ENCODE peak calls at places on chromosomes 3 and 15, in nine cellular contexts. F is HFF-Myc, O is GM06990, E is A549, R is cardiac muscle cell, N is fibroblast of the aortic adventitia, W is OCI-LY7, H is dorsolateral prefrontal cortex, U is adrenal gland. Q is an unnamed sample.

GRCh38 chr15:63601026-63601726 is 4.0 kb downstream of the FBXL22 start:
- DNase-seq in F (no peak), O (no peak), E (peak), R (peak), N (peak), W (no peak), H (no peak), U (peak), Q (peak)

GRCh38 chr15:80526556-80527340 is 122.6 kb downstream of the ARNT2 start:
- DNase-seq in F (no peak), O (no peak), E (no peak), R (no peak), N (peak), W (no peak), H (no peak), U (no peak), Q (peak)

GRCh38 chr3:170002829-170003228 is 35.0 kb upstream of the GPR160 start:
- DNase-seq in F (no peak), O (no peak), E (no peak), R (no peak), N (no peak), W (peak), H (no peak), U (no peak), Q (no peak)

GRCh38 chr3:170038434-170039110 is 777 bp downstream of the GPR160 start:
- DNase-seq in F (no peak), O (peak), E (peak), R (peak), N (no peak), W (peak), H (no peak), U (no peak), Q (no peak)

GRCh38 chr3:194231840-194232832 is 96.2 kb downstream of the HES1 start:
- DNase-seq in F (no peak), O (no peak), E (no peak), R (no peak), N (no peak), W (no peak), H (no peak), U (no peak), Q (no peak)

GRCh38 chr3:10702961-10703740 is 112.9 kb upstream of the SLC6A11 start:
- DNase-seq in F (no peak), O (no peak), E (no peak), R (peak), N (no peak), W (peak), H (peak), U (no peak), Q (no peak)

GRCh38 chr15:62068071-62068786 is 1.5 kb downstream of the C2CD4A start:
- DNase-seq in F (no peak), O (peak), E (peak), R (peak), N (peak), W (no peak), H (no peak), U (peak), Q (peak)

GRCh38 chr3:54696313-54696712 is 231.5 kb downstream of the LRTM1 start:
- DNase-seq in F (no peak), O (no peak), E (no peak), R (no peak), N (no peak), W (no peak), H (no peak), U (no peak), Q (no peak)

GRCh38 chr15:83644453-83644852 is 9.5 kb upstream of the ADAMTSL3 start:
- DNase-seq in F (no peak), O (no peak), E (no peak), R (no peak), N (no peak), W (no peak), H (no peak), U (no peak), Q (no peak)

GRCh38 chr3:30124435-30125390 is 481.7 kb upstream of the TGFBR2 start:
- DNase-seq in F (no peak), O (no peak), E (no peak), R (peak), N (peak), W (no peak), H (no peak), U (peak), Q (peak)

GRCh38 chr3:178370387-178370786 is 165.8 kb upstream of the KCNMB2 start:
- DNase-seq in F (no peak), O (no peak), E (no peak), R (no peak), N (no peak), W (no peak), H (no peak), U (no peak), Q (no peak)

GRCh38 chr15:58324533-58324932 is 107.3 kb upstream of the LIPC start:
- DNase-seq in F (no peak), O (no peak), E (no peak), R (no peak), N (no peak), W (no peak), H (no peak), U (no peak), Q (no peak)

GRCh38 chr15:60843482-60843881 is 364.5 kb upstream of the ICE2 start:
- DNase-seq in F (no peak), O (no peak), E (no peak), R (no peak), N (no peak), W (no peak), H (no peak), U (peak), Q (no peak)

GRCh38 chr3:195537995-195538394 is 5.1 kb downstream of the PPP1R2 start:
- DNase-seq in F (no peak), O (peak), E (no peak), R (no peak), N (no peak), W (peak), H (no peak), U (no peak), Q (no peak)

GRCh38 chr3:62559831-62560445 is 186.6 kb upstream of the FEZF2 start:
- DNase-seq in F (peak), O (no peak), E (peak), R (peak), N (peak), W (peak), H (no peak), U (no peak), Q (peak)

GRCh38 chr3:124492824-124493223 is 237.4 kb upstream of the UMPS start:
- DNase-seq in F (no peak), O (no peak), E (peak), R (peak), N (peak), W (peak), H (peak), U (peak), Q (peak)

GRCh38 chr3:195183071-195183776 is 87.7 kb downstream of the XXYLT1 start:
- DNase-seq in F (no peak), O (no peak), E (no peak), R (no peak), N (no peak), W (no peak), H (no peak), U (no peak), Q (no peak)

DNA sequence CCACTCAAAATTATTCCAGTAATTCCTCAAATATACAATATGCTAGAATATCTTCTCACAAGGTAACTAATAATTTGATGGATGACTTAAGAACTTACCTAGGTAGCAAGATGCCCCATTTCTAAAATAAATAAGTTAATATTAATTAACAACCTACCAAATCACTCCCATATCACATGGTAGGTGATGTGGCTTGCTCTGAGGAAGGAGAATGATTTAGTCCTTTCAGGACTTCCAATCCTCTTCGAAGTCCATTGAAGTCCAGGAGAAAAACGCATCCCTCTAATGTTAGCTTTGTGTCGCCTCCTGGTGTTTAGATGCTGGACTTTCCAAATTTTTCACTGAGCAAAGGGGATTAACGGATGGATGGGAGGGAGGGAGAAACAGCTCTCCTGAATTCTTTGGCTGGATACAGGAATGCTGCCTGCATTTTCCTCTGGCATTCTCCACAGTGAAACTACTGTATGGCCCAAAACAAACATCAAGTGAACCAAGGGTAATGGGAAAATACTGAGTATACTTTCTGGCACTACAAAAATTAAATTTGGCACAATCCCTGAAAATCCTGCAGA is 58.6 kb downstream of the PRICKLE2 start:
- DNase-seq in F (no peak), O (no peak), E (peak), R (peak), N (peak), W (no peak), H (no peak), U (no peak), Q (no peak)
- TF ChIP-seq CTCF in F (peak), O (no peak), E (peak), R (peak), N (peak), W (no peak), H (no peak), U (peak), Q (peak)

DNA sequence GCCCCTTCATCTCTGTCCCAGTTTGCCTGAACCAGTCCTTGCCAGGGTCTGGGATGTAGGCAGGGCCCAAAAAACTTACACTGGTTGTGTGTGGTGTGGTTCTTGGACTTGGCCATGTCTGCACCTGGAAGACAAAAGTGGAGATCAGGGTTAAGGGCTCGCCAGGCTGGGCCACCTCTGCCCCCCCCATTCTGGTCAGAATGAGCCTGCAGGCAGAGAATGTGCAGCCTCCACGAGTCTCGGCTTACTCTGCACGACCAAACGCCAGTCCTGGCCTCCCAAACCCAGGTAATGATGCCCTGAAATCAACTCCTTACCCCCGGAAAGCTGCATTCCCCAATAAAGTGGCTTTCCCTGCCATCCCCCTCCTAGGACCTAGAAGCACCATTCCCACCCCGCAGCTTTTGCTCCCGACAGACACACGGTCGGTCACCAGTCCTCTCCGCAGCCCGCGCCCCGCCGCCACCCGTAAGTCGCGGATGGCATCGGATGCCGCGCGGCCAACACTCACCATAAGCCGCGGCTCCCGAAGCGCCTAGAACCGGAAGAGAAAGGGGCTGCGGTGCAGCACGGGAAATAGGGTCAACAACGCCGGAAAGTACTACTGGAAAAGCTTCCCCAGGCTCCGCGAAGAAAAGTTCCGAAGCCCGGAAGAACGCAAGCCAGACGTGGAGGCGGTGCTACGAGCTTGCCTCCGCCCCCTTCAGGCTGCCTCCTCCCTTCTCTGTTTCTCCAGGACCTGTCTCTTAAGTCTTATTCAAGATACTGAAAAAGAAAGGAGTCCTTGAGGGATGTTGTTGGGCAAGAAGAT is at the start of gene RPL29:
- DNase-seq in F (peak), O (peak), E (peak), R (peak), N (peak), W (peak), H (peak), U (peak), Q (peak)
- TF ChIP-seq CTCF in F (no peak), O (no peak), E (no peak), R (no peak), N (no peak), W (no peak), H (peak), U (peak), Q (no peak)

GRCh38 chr3:123377173-123377740 is 71.6 kb downstream of the ADCY5 start:
- DNase-seq in F (no peak), O (no peak), E (no peak), R (no peak), N (no peak), W (no peak), H (no peak), U (no peak), Q (no peak)

GRCh38 chr3:123379041-123379830 is 69.7 kb downstream of the ADCY5 start:
- DNase-seq in F (no peak), O (no peak), E (no peak), R (no peak), N (no peak), W (no peak), H (no peak), U (no peak), Q (no peak)

GRCh38 chr3:123380261-123380660 is 68.6 kb downstream of the ADCY5 start:
- DNase-seq in F (no peak), O (no peak), E (no peak), R (no peak), N (no peak), W (no peak), H (no peak), U (no peak), Q (no peak)

GRCh38 chr3:123376451-123377172 is 72.3 kb downstream of the ADCY5 start:
- DNase-seq in F (no peak), O (no peak), E (no peak), R (no peak), N (no peak), W (no peak), H (no peak), U (no peak), Q (no peak)

GRCh38 chr3:123378409-123378915 is 70.4 kb downstream of the ADCY5 start:
- DNase-seq in F (no peak), O (no peak), E (no peak), R (no peak), N (no peak), W (no peak), H (no peak), U (no peak), Q (no peak)
- TF ChIP-seq CTCF in F (no peak), O (no peak), E (no peak), R (no peak), N (no peak), W (no peak), H (no peak), U (no peak), Q (no peak)

GRCh38 chr3:157859541-157859940 is 246.7 kb downstream of the SHOX2 start:
- DNase-seq in F (no peak), O (no peak), E (no peak), R (no peak), N (peak), W (no peak), H (no peak), U (no peak), Q (no peak)

GRCh38 chr3:157868168-157868567 is 238.1 kb downstream of the SHOX2 start:
- DNase-seq in F (no peak), O (no peak), E (no peak), R (no peak), N (peak), W (no peak), H (no peak), U (no peak), Q (peak)

GRCh38 chr3:157871248-157871647 is 235.0 kb downstream of the SHOX2 start:
- DNase-seq in F (no peak), O (no peak), E (no peak), R (no peak), N (no peak), W (no peak), H (no peak), U (no peak), Q (no peak)

GRCh38 chr3:157868881-157869280 is 237.3 kb downstream of the SHOX2 start:
- DNase-seq in F (no peak), O (no peak), E (no peak), R (no peak), N (peak), W (no peak), H (no peak), U (no peak), Q (no peak)

DNA sequence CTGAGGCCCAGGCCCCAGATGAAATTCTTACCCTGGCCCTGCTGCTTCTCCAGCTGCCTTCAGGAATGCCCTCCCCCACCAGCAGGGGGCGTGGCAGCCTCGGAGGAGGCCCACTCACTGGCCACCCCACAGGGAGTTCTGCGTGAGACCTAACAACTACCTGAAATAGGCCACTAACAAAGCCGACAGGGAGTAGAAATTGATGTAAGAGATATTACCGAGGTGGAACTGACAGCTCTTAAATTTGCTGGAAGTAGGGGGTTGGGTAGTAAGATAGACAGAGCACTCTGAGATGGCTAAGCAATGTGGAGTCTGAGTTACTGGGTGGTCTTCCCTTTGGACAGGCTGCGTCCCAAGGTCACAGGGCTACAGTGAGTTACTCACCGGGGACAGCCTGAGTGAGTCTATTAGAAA is 240.8 kb downstream of the SHOX2 start:
- DNase-seq in F (no peak), O (peak), E (peak), R (peak), N (no peak), W (peak), H (no peak), U (no peak), Q (no peak)
- TF ChIP-seq CTCF in F (peak), O (peak), E (peak), R (peak), N (peak), W (peak), H (peak), U (peak), Q (peak)

GRCh38 chr3:19540464-19540863 is 392.2 kb downstream of the KCNH8 start:
- DNase-seq in F (no peak), O (peak), E (no peak), R (no peak), N (no peak), W (no peak), H (no peak), U (no peak), Q (no peak)

GRCh38 chr3:19547665-19548464 is 386.2 kb downstream of the EFHB start:
- DNase-seq in F (no peak), O (no peak), E (peak), R (no peak), N (no peak), W (no peak), H (no peak), U (no peak), Q (no peak)

GRCh38 chr3:19539488-19540395 is 391.4 kb downstream of the KCNH8 start:
- DNase-seq in F (no peak), O (peak), E (no peak), R (no peak), N (no peak), W (peak), H (no peak), U (no peak), Q (no peak)

GRCh38 chr3:19541284-19541683 is 392.7 kb downstream of the EFHB start:
- DNase-seq in F (no peak), O (peak), E (no peak), R (no peak), N (no peak), W (no peak), H (no peak), U (no peak), Q (no peak)

GRCh38 chr3:19543212-19543841 is 390.7 kb downstream of the EFHB start:
- DNase-seq in F (no peak), O (peak), E (peak), R (peak), N (no peak), W (peak), H (no peak), U (peak), Q (peak)
- TF ChIP-seq CTCF in F (no peak), O (peak), E (peak), R (no peak), N (no peak), W (peak), H (peak), U (peak), Q (no peak)

DNA sequence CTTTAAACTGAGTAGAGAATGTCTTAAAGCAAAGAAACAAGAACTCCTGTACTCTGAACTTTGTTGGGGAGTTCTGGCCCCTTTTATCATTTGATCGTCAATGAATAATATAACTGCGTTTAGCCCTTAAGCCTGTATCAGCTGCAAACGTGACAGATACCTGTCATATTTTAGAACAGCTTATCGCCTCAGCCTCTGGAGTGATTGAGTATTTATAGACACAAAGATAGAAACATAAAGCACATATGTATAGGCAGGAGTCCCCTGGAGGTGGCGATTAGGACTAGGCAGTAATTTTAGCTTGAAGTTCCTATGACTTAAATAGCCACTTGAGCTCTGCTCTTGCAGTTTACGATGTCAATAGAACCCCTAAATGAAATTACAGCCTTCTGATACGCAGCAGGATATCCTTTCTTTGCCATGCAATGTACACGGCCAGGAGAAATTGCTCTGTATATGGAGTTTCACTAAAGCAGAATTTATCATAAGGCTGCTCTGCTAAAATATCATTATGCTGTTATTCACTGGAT is 321.8 kb downstream of the TIGIT start:
- DNase-seq in F (no peak), O (no peak), E (no peak), R (peak), N (no peak), W (no peak), H (no peak), U (no peak), Q (no peak)
- TF ChIP-seq CTCF in F (no peak), O (no peak), E (no peak), R (no peak), N (no peak), W (no peak), H (no peak), U (no peak), Q (no peak)

GRCh38 chr3:192444791-192445106 is 282.6 kb downstream of the FGF12 start:
- DNase-seq in F (no peak), O (no peak), E (no peak), R (no peak), N (no peak), W (no peak), H (no peak), U (no peak), Q (no peak)

GRCh38 chr3:192445768-192446644 is 281.3 kb downstream of the FGF12 start:
- DNase-seq in F (no peak), O (no peak), E (no peak), R (no peak), N (no peak), W (no peak), H (peak), U (peak), Q (peak)

GRCh38 chr3:192444096-192444790 is 283.1 kb downstream of the FGF12 start:
- DNase-seq in F (peak), O (peak), E (peak), R (peak), N (peak), W (peak), H (peak), U (peak), Q (peak)

DNA sequence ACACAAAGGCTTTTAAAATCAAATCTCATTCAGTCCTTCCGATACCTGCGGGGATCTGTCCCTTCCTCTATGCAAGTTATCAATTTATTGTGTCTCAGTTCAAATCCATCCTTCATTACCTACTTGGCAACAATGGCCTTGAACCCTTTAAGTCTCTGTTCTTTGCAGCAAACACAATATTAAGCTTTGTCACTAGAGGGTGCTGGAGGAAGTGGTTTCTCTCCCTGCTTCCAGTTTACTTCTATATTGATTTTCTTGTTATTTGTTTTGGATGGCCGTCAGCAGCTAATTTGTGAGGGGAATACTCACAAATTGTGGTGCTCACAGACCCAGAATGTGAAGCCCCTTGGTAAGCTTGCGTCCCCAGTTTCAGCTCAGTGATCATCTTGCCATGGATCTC is 278.3 kb downstream of the FGF12 start:
- DNase-seq in F (no peak), O (no peak), E (no peak), R (no peak), N (peak), W (no peak), H (no peak), U (no peak), Q (no peak)
- TF ChIP-seq CTCF in F (no peak), O (peak), E (no peak), R (peak), N (peak), W (peak), H (peak), U (no peak), Q (peak)

GRCh38 chr3:53243165-53243564 is 12.7 kb downstream of the TKT start:
- DNase-seq in F (peak), O (no peak), E (peak), R (peak), N (peak), W (no peak), H (no peak), U (peak), Q (peak)
- TF ChIP-seq CTCF in F (no peak), O (no peak), E (no peak), R (no peak), N (no peak), W (no peak), H (no peak), U (no peak), Q (no peak)

GRCh38 chr15:33007295-33007855 is 187.1 kb downstream of the FMN1 start:
- DNase-seq in F (no peak), O (no peak), E (peak), R (peak), N (peak), W (no peak), H (no peak), U (no peak), Q (peak)
- TF ChIP-seq CTCF in F (peak), O (no peak), E (peak), R (peak), N (peak), W (peak), H (peak), U (no peak), Q (peak)

Q was measured in cardiac fibroblast.